ENCODE peak calls at places on chromosome 18, in five cellular contexts. Y is type B pancreatic cell, G is right atrium auricular region, K is AG09309, M is endothelial cell. N is an unnamed sample.

GRCh38 chr18:4960578-4960977 is 236.5 kb downstream of the AKAIN1 start:
- DNase-seq in Y (no peak), G (no peak), K (no peak), M (no peak), N (no peak)

GRCh38 chr18:48573632-48574293 is 34.9 kb downstream of the CTIF start:
- DNase-seq in Y (no peak), G (no peak), K (no peak), M (peak), N (no peak)

GRCh38 chr18:24112874-24113615 is 25.8 kb upstream of the CABYR start:
- DNase-seq in Y (no peak), G (no peak), K (no peak), M (no peak), N (no peak)

GRCh38 chr18:23283933-23284430 is 148.7 kb downstream of the CABLES1 start:
- DNase-seq in Y (no peak), G (no peak), K (no peak), M (no peak), N (no peak)

GRCh38 chr18:47206945-47207637 is 30.9 kb upstream of the IER3IP1 start:
- DNase-seq in Y (no peak), G (no peak), K (no peak), M (no peak), N (no peak)

GRCh38 chr18:58290059-58290747 is 246.2 kb downstream of the NEDD4L start:
- DNase-seq in Y (no peak), G (no peak), K (no peak), M (no peak), N (no peak)

GRCh38 chr18:39529358-39529757 is 1963.8 kb upstream of the CELF4 start:
- DNase-seq in Y (no peak), G (no peak), K (no peak), M (no peak), N (no peak)

GRCh38 chr18:79300382-79300781 is 95.3 kb upstream of the NFATC1 start:
- DNase-seq in Y (no peak), G (no peak), K (no peak), M (no peak), N (no peak)

GRCh38 chr18:50791599-50792438 is 28.0 kb downstream of the MRO start:
- DNase-seq in Y (no peak), G (no peak), K (no peak), M (no peak), N (no peak)

GRCh38 chr18:13280066-13280795 is 61.7 kb downstream of the LDLRAD4 start:
- DNase-seq in Y (no peak), G (no peak), K (no peak), M (peak), N (no peak)

GRCh38 chr18:54125429-54125828 is 99.0 kb downstream of the MBD2 start:
- DNase-seq in Y (no peak), G (no peak), K (no peak), M (no peak), N (no peak)

GRCh38 chr18:3238742-3239141 is 8.9 kb upstream of the MYL12A start:
- DNase-seq in Y (no peak), G (no peak), K (no peak), M (no peak), N (no peak)
- TF ChIP-seq CTCF in Y (no peak), G (no peak), K (peak), M (no peak), N (no peak)

GRCh38 chr18:12121175-12122095 is 27.8 kb downstream of the ANKRD62 start:
- DNase-seq in Y (no peak), G (no peak), K (no peak), M (peak), N (peak)
- TF ChIP-seq CTCF in Y (peak), G (peak), K (peak), M (peak), N (peak)

GRCh38 chr18:76404345-76404831 is 90.7 kb downstream of the ZNF516 start:
- DNase-seq in Y (no peak), G (no peak), K (no peak), M (no peak), N (no peak)

GRCh38 chr18:76407681-76408080 is 87.4 kb downstream of the ZNF516 start:
- DNase-seq in Y (peak), G (no peak), K (no peak), M (no peak), N (no peak)

GRCh38 chr18:76406791-76407190 is 88.3 kb downstream of the ZNF516 start:
- DNase-seq in Y (peak), G (no peak), K (no peak), M (no peak), N (no peak)

GRCh38 chr18:76405280-76405679 is 89.8 kb downstream of the ZNF516 start:
- DNase-seq in Y (no peak), G (no peak), K (no peak), M (no peak), N (no peak)

DNA sequence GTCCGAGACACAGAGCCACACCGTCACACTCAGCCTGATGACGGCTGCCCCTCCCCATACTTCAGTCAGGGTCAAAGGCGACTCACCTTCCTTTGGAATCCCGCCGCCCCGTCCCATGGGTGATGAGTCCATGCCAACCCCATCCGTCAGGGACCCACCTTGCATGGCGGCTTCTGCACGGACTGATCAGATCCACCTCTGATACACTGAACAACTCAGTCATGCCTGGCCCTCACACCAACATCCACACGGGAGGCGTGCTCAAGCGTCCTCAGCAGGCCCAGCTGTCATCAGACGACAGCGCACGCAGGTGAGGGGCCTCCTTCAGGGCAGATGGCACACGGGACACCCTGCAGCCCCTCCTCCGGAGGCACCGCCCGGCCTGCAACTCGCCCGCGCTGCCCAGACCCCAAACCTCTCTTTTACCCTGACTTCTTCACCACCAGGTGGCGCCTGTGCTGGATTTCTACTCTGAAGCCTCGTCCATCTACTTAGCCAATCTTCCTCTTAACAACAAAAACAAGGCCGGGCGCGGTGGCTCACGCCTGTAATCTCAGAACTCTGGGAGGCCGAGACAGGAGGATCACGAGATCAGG is 89.2 kb downstream of the ZNF516 start:
- DNase-seq in Y (peak), G (no peak), K (no peak), M (peak), N (peak)
- TF ChIP-seq CTCF in Y (peak), G (peak), K (peak), M (peak), N (peak)

GRCh38 chr18:76354348-76354747 is 140.7 kb downstream of the ZNF516 start:
- DNase-seq in Y (no peak), G (no peak), K (no peak), M (no peak), N (no peak)
- TF ChIP-seq CTCF in Y (no peak), G (no peak), K (no peak), M (no peak), N (no peak)

GRCh38 chr18:11305507-11305906 is 156.1 kb upstream of the PIEZO2 start:
- DNase-seq in Y (no peak), G (no peak), K (no peak), M (no peak), N (no peak)
- TF ChIP-seq CTCF in Y (no peak), G (no peak), K (no peak), M (no peak), N (no peak)

GRCh38 chr18:8898990-8899389 is 193.6 kb downstream of the MTCL1 start:
- DNase-seq in Y (peak), G (no peak), K (no peak), M (no peak), N (peak)
- TF ChIP-seq CTCF in Y (no peak), G (no peak), K (no peak), M (no peak), N (no peak)

N was measured in glutamatergic neuron.